ENCODE peak calls at places on chromosome 1, in seven cellular contexts. One of them, this sample, is unnamed.

GRCh38 chr1:185917646-185918045 is 183.5 kb downstream of the HMCN1 start:
- DNase-seq in caudate nucleus: no peak
- DNase-seq in NCI-H2081: no peak
- DNase-seq in posterior cingulate gyrus: no peak
- DNase-seq in HT-29: peak
- DNase-seq in ACHN: peak
- DNase-seq in stimulated activated CD4-positive, alpha-beta T cell treated with anti-CD3 and anti-CD28 coated beads, Interleukin-2, amount 100 ng/mL, for 4 hours: no peak
- DNase-seq in this sample: no peak

GRCh38 chr1:54996869-54997710 is 1.6 kb upstream of the BSND start:
- DNase-seq in NCI-H2081: no peak
- DNase-seq in caudate nucleus: no peak
- DNase-seq in ACHN: no peak
- DNase-seq in HT-29: no peak
- DNase-seq in posterior cingulate gyrus: peak
- DNase-seq in stimulated activated CD4-positive, alpha-beta T cell treated with anti-CD3 and anti-CD28 coated beads, Interleukin-2, amount 100 ng/mL, for 4 hours: no peak
- DNase-seq in this sample: no peak

GRCh38 chr1:225863167-225863566 is 19.0 kb downstream of the TMEM63A start:
- DNase-seq in stimulated activated CD4-positive, alpha-beta T cell treated with anti-CD3 and anti-CD28 coated beads, Interleukin-2, amount 100 ng/mL, for 4 hours: no peak
- DNase-seq in ACHN: peak
- DNase-seq in caudate nucleus: no peak
- DNase-seq in posterior cingulate gyrus: no peak
- DNase-seq in HT-29: no peak
- DNase-seq in NCI-H2081: peak
- DNase-seq in this sample: no peak

GRCh38 chr1:23529146-23530088 is 1.6 kb downstream of the E2F2 start:
- DNase-seq in ACHN: no peak
- DNase-seq in stimulated activated CD4-positive, alpha-beta T cell treated with anti-CD3 and anti-CD28 coated beads, Interleukin-2, amount 100 ng/mL, for 4 hours: no peak
- DNase-seq in posterior cingulate gyrus: no peak
- DNase-seq in HT-29: no peak
- DNase-seq in caudate nucleus: no peak
- DNase-seq in NCI-H2081: peak
- DNase-seq in this sample: no peak

GRCh38 chr1:89587728-89588127 is 45.2 kb upstream of the LRRC8C start:
- DNase-seq in HT-29: no peak
- DNase-seq in ACHN: no peak
- DNase-seq in posterior cingulate gyrus: no peak
- DNase-seq in stimulated activated CD4-positive, alpha-beta T cell treated with anti-CD3 and anti-CD28 coated beads, Interleukin-2, amount 100 ng/mL, for 4 hours: no peak
- DNase-seq in caudate nucleus: no peak
- DNase-seq in NCI-H2081: no peak
- DNase-seq in this sample: no peak

GRCh38 chr1:2072109-2072806 is 22.0 kb downstream of the PRKCZ start:
- DNase-seq in NCI-H2081: no peak
- DNase-seq in HT-29: no peak
- DNase-seq in caudate nucleus: no peak
- DNase-seq in ACHN: no peak
- DNase-seq in stimulated activated CD4-positive, alpha-beta T cell treated with anti-CD3 and anti-CD28 coated beads, Interleukin-2, amount 100 ng/mL, for 4 hours: no peak
- DNase-seq in posterior cingulate gyrus: no peak
- DNase-seq in this sample: no peak

GRCh38 chr1:17128361-17128760 is 9.1 kb upstream of the PADI2 start:
- DNase-seq in stimulated activated CD4-positive, alpha-beta T cell treated with anti-CD3 and anti-CD28 coated beads, Interleukin-2, amount 100 ng/mL, for 4 hours: no peak
- DNase-seq in caudate nucleus: no peak
- DNase-seq in HT-29: peak
- DNase-seq in posterior cingulate gyrus: no peak
- DNase-seq in NCI-H2081: no peak
- DNase-seq in ACHN: peak
- DNase-seq in this sample: no peak

GRCh38 chr1:245804696-245805095 is 649.9 kb downstream of the KIF26B start:
- DNase-seq in ACHN: no peak
- DNase-seq in posterior cingulate gyrus: no peak
- DNase-seq in HT-29: no peak
- DNase-seq in caudate nucleus: no peak
- DNase-seq in stimulated activated CD4-positive, alpha-beta T cell treated with anti-CD3 and anti-CD28 coated beads, Interleukin-2, amount 100 ng/mL, for 4 hours: no peak
- DNase-seq in NCI-H2081: no peak
- DNase-seq in this sample: no peak

GRCh38 chr1:63318255-63319068 is 3.9 kb upstream of the FOXD3 start:
- DNase-seq in posterior cingulate gyrus: no peak
- DNase-seq in ACHN: no peak
- DNase-seq in caudate nucleus: no peak
- DNase-seq in HT-29: no peak
- DNase-seq in NCI-H2081: no peak
- DNase-seq in stimulated activated CD4-positive, alpha-beta T cell treated with anti-CD3 and anti-CD28 coated beads, Interleukin-2, amount 100 ng/mL, for 4 hours: no peak
- DNase-seq in this sample: no peak

This sample was measured in SHP77 treated with DMSO at 0.1 percent for 48 hours.